ENCODE peak calls at places on chromosomes 2 and 18, in ten cellular contexts. One of them, this sample, is unnamed. For H3K4me1, the result is how much of the 10 kb centered on the place peaks cover.

GRCh38 chr2:48127612-48128191 is 221.4 kb upstream of the FBXO11 start:
- DNase-seq in spleen: no peak
- DNase-seq in tibial artery: no peak
- DNase-seq in heart left ventricle: no peak
- DNase-seq in neural progenitor cell: no peak
- DNase-seq in body of pancreas: no peak
- DNase-seq in sigmoid colon: no peak
- DNase-seq in cardiac muscle cell: peak
- DNase-seq in adrenal gland: no peak
- DNase-seq in gastrocnemius medialis: no peak
- DNase-seq in this sample: no peak

GRCh38 chr2:139156730-139157129 is 376.5 kb upstream of the NXPH2 start:
- DNase-seq in cardiac muscle cell: no peak
- DNase-seq in heart left ventricle: no peak
- DNase-seq in body of pancreas: no peak
- DNase-seq in sigmoid colon: no peak
- DNase-seq in neural progenitor cell: no peak
- DNase-seq in gastrocnemius medialis: no peak
- DNase-seq in spleen: no peak
- DNase-seq in adrenal gland: no peak
- DNase-seq in tibial artery: no peak
- DNase-seq in this sample: no peak

GRCh38 chr2:211879323-211879722 is 659.3 kb downstream of the ERBB4 start:
- DNase-seq in adrenal gland: no peak
- DNase-seq in cardiac muscle cell: no peak
- DNase-seq in spleen: no peak
- DNase-seq in gastrocnemius medialis: no peak
- DNase-seq in neural progenitor cell: peak
- DNase-seq in body of pancreas: no peak
- DNase-seq in tibial artery: no peak
- DNase-seq in sigmoid colon: no peak
- DNase-seq in heart left ventricle: no peak
- DNase-seq in this sample: no peak

GRCh38 chr2:199757466-199757865 is 93.5 kb downstream of the FTCDNL1 start:
- DNase-seq in cardiac muscle cell: no peak
- DNase-seq in adrenal gland: peak
- DNase-seq in tibial artery: no peak
- DNase-seq in heart left ventricle: peak
- DNase-seq in spleen: no peak
- DNase-seq in gastrocnemius medialis: peak
- DNase-seq in body of pancreas: peak
- DNase-seq in neural progenitor cell: no peak
- DNase-seq in sigmoid colon: peak
- DNase-seq in this sample: no peak

GRCh38 chr2:21047161-21048009 is 3.5 kb upstream of the APOB start:
- DNase-seq in heart left ventricle: no peak
- DNase-seq in body of pancreas: no peak
- DNase-seq in neural progenitor cell: no peak
- DNase-seq in tibial artery: no peak
- DNase-seq in spleen: no peak
- DNase-seq in gastrocnemius medialis: no peak
- DNase-seq in sigmoid colon: no peak
- DNase-seq in adrenal gland: no peak
- DNase-seq in cardiac muscle cell: no peak
- DNase-seq in this sample: no peak

GRCh38 chr18:48136051-48136543 is 205.6 kb upstream of the SMAD2 start:
- DNase-seq in heart left ventricle: peak
- DNase-seq in body of pancreas: peak
- DNase-seq in gastrocnemius medialis: peak
- DNase-seq in sigmoid colon: no peak
- DNase-seq in neural progenitor cell: peak
- DNase-seq in adrenal gland: no peak
- DNase-seq in spleen: peak
- DNase-seq in tibial artery: no peak
- DNase-seq in cardiac muscle cell: peak
- DNase-seq in this sample: no peak

GRCh38 chr2:230816735-230817134 is 48.0 kb upstream of the ITM2C start:
- DNase-seq in heart left ventricle: peak
- DNase-seq in adrenal gland: peak
- DNase-seq in cardiac muscle cell: no peak
- DNase-seq in tibial artery: no peak
- DNase-seq in spleen: no peak
- DNase-seq in body of pancreas: peak
- DNase-seq in neural progenitor cell: no peak
- DNase-seq in gastrocnemius medialis: no peak
- DNase-seq in sigmoid colon: no peak
- DNase-seq in this sample: no peak

GRCh38 chr2:74373189-74373588 is 6.9 kb downstream of the DCTN1 start:
- DNase-seq in adrenal gland: peak
- DNase-seq in gastrocnemius medialis: peak
- DNase-seq in cardiac muscle cell: peak
- DNase-seq in spleen: no peak
- DNase-seq in heart left ventricle: peak
- DNase-seq in tibial artery: peak
- DNase-seq in body of pancreas: no peak
- DNase-seq in neural progenitor cell: peak
- DNase-seq in sigmoid colon: no peak
- DNase-seq in this sample: no peak

GRCh38 chr18:23918395-23919032 is 96.0 kb upstream of the TTC39C start:
- DNase-seq in body of pancreas: peak
- DNase-seq in cardiac muscle cell: peak
- DNase-seq in gastrocnemius medialis: peak
- DNase-seq in heart left ventricle: peak
- DNase-seq in spleen: peak
- DNase-seq in tibial artery: peak
- DNase-seq in sigmoid colon: peak
- DNase-seq in adrenal gland: peak
- DNase-seq in neural progenitor cell: peak
- DNase-seq in this sample: peak

GRCh38 chr2:74915743-74916142 is 42.7 kb upstream of the POLE4 start:
- DNase-seq in adrenal gland: no peak
- DNase-seq in body of pancreas: no peak
- DNase-seq in spleen: no peak
- DNase-seq in gastrocnemius medialis: no peak
- DNase-seq in tibial artery: no peak
- DNase-seq in neural progenitor cell: no peak
- DNase-seq in heart left ventricle: no peak
- DNase-seq in cardiac muscle cell: no peak
- DNase-seq in sigmoid colon: no peak
- DNase-seq in this sample: no peak

GRCh38 chr18:36215577-36215976 is 28.3 kb downstream of the MOCOS start:
- DNase-seq in gastrocnemius medialis: no peak
- DNase-seq in adrenal gland: no peak
- DNase-seq in body of pancreas: no peak
- DNase-seq in heart left ventricle: no peak
- DNase-seq in neural progenitor cell: no peak
- DNase-seq in cardiac muscle cell: no peak
- DNase-seq in tibial artery: no peak
- DNase-seq in spleen: peak
- DNase-seq in sigmoid colon: no peak
- DNase-seq in this sample: no peak

GRCh38 chr18:9736942-9737813 is 29.1 kb downstream of the RAB31 start:
- DNase-seq in cardiac muscle cell: no peak
- DNase-seq in neural progenitor cell: no peak
- DNase-seq in spleen: no peak
- DNase-seq in heart left ventricle: no peak
- DNase-seq in body of pancreas: no peak
- DNase-seq in gastrocnemius medialis: no peak
- DNase-seq in adrenal gland: no peak
- DNase-seq in tibial artery: no peak
- DNase-seq in sigmoid colon: no peak
- DNase-seq in this sample: no peak

GRCh38 chr18:9737814-9738160 is 29.7 kb downstream of the RAB31 start:
- DNase-seq in adrenal gland: no peak
- DNase-seq in cardiac muscle cell: no peak
- DNase-seq in sigmoid colon: no peak
- DNase-seq in spleen: peak
- DNase-seq in gastrocnemius medialis: no peak
- DNase-seq in neural progenitor cell: no peak
- DNase-seq in heart left ventricle: no peak
- DNase-seq in body of pancreas: peak
- DNase-seq in tibial artery: no peak
- DNase-seq in this sample: no peak

GRCh38 chr18:9735879-9736278 is 27.8 kb downstream of the RAB31 start:
- DNase-seq in spleen: peak
- DNase-seq in gastrocnemius medialis: no peak
- DNase-seq in cardiac muscle cell: no peak
- DNase-seq in body of pancreas: no peak
- DNase-seq in tibial artery: no peak
- DNase-seq in adrenal gland: no peak
- DNase-seq in sigmoid colon: no peak
- DNase-seq in heart left ventricle: no peak
- DNase-seq in neural progenitor cell: no peak
- DNase-seq in this sample: no peak

GRCh38 chr18:9735238-9735637 is 27.1 kb downstream of the RAB31 start:
- DNase-seq in neural progenitor cell: no peak
- DNase-seq in gastrocnemius medialis: no peak
- DNase-seq in cardiac muscle cell: no peak
- DNase-seq in adrenal gland: no peak
- DNase-seq in tibial artery: no peak
- DNase-seq in sigmoid colon: no peak
- DNase-seq in body of pancreas: no peak
- DNase-seq in heart left ventricle: no peak
- DNase-seq in spleen: peak
- DNase-seq in this sample: no peak

GRCh38 chr18:9736445-9736844 is 28.3 kb downstream of the RAB31 start:
- DNase-seq in heart left ventricle: no peak
- DNase-seq in adrenal gland: no peak
- DNase-seq in gastrocnemius medialis: no peak
- DNase-seq in tibial artery: no peak
- DNase-seq in sigmoid colon: no peak
- DNase-seq in spleen: no peak
- DNase-seq in body of pancreas: no peak
- DNase-seq in cardiac muscle cell: no peak
- DNase-seq in neural progenitor cell: no peak
- DNase-seq in this sample: no peak
- H3K27ac ChIP-seq in heart left ventricle: no peak
- H3K27ac ChIP-seq in adrenal gland: peak
- H3K27ac ChIP-seq in gastrocnemius medialis: no peak
- H3K27ac ChIP-seq in tibial artery: no peak
- H3K27ac ChIP-seq in sigmoid colon: no peak
- H3K27ac ChIP-seq in spleen: no peak
- H3K27ac ChIP-seq in body of pancreas: no peak
- H3K27ac ChIP-seq in cardiac muscle cell: no peak
- H3K27ac ChIP-seq in neural progenitor cell: no peak
- H3K27ac ChIP-seq in this sample: no peak

GRCh38 chr2:60119778-60120177 is 433.7 kb downstream of the BCL11A start:
- DNase-seq in body of pancreas: no peak
- DNase-seq in heart left ventricle: no peak
- DNase-seq in adrenal gland: no peak
- DNase-seq in spleen: no peak
- DNase-seq in tibial artery: no peak
- DNase-seq in cardiac muscle cell: no peak
- DNase-seq in sigmoid colon: no peak
- DNase-seq in neural progenitor cell: no peak
- DNase-seq in gastrocnemius medialis: no peak
- DNase-seq in this sample: no peak
- TF ChIP-seq CTCF in body of pancreas: peak
- TF ChIP-seq CTCF in heart left ventricle: peak
- TF ChIP-seq CTCF in adrenal gland: no peak
- TF ChIP-seq CTCF in spleen: no peak
- TF ChIP-seq CTCF in tibial artery: no peak
- TF ChIP-seq CTCF in cardiac muscle cell: no peak
- TF ChIP-seq CTCF in sigmoid colon: no peak
- TF ChIP-seq CTCF in neural progenitor cell: peak
- TF ChIP-seq CTCF in gastrocnemius medialis: no peak
- TF ChIP-seq CTCF in this sample: no peak

GRCh38 chr2:207539470-207539869 is 9.7 kb downstream of the CREB1 start:
- DNase-seq in body of pancreas: no peak
- DNase-seq in heart left ventricle: no peak
- DNase-seq in neural progenitor cell: no peak
- DNase-seq in sigmoid colon: no peak
- DNase-seq in spleen: no peak
- DNase-seq in gastrocnemius medialis: no peak
- DNase-seq in tibial artery: no peak
- DNase-seq in adrenal gland: no peak
- DNase-seq in cardiac muscle cell: no peak
- DNase-seq in this sample: no peak

GRCh38 chr2:207540431-207540830 is 10.7 kb downstream of the CREB1 start:
- DNase-seq in gastrocnemius medialis: no peak
- DNase-seq in heart left ventricle: no peak
- DNase-seq in body of pancreas: no peak
- DNase-seq in neural progenitor cell: no peak
- DNase-seq in spleen: no peak
- DNase-seq in adrenal gland: no peak
- DNase-seq in cardiac muscle cell: no peak
- DNase-seq in sigmoid colon: no peak
- DNase-seq in tibial artery: no peak
- DNase-seq in this sample: no peak

GRCh38 chr2:207546822-207547221 is 17.1 kb downstream of the CREB1 start:
- DNase-seq in cardiac muscle cell: no peak
- DNase-seq in heart left ventricle: no peak
- DNase-seq in adrenal gland: no peak
- DNase-seq in body of pancreas: no peak
- DNase-seq in neural progenitor cell: no peak
- DNase-seq in tibial artery: no peak
- DNase-seq in sigmoid colon: no peak
- DNase-seq in gastrocnemius medialis: no peak
- DNase-seq in spleen: no peak
- DNase-seq in this sample: no peak

GRCh38 chr2:207541933-207542332 is 12.2 kb downstream of the CREB1 start:
- DNase-seq in gastrocnemius medialis: no peak
- DNase-seq in neural progenitor cell: no peak
- DNase-seq in adrenal gland: no peak
- DNase-seq in cardiac muscle cell: no peak
- DNase-seq in body of pancreas: no peak
- DNase-seq in sigmoid colon: no peak
- DNase-seq in spleen: no peak
- DNase-seq in tibial artery: no peak
- DNase-seq in heart left ventricle: no peak
- DNase-seq in this sample: no peak

GRCh38 chr2:207543272-207543671 is 13.5 kb downstream of the CREB1 start:
- DNase-seq in spleen: no peak
- DNase-seq in tibial artery: no peak
- DNase-seq in neural progenitor cell: no peak
- DNase-seq in heart left ventricle: no peak
- DNase-seq in body of pancreas: no peak
- DNase-seq in sigmoid colon: no peak
- DNase-seq in cardiac muscle cell: no peak
- DNase-seq in adrenal gland: no peak
- DNase-seq in gastrocnemius medialis: no peak
- DNase-seq in this sample: no peak
- H3K4me1 ChIP-seq in spleen: half or more
- H3K4me1 ChIP-seq in tibial artery: under half
- H3K4me1 ChIP-seq in neural progenitor cell: under half
- H3K4me1 ChIP-seq in heart left ventricle: under half
- H3K4me1 ChIP-seq in body of pancreas: under half
- H3K4me1 ChIP-seq in sigmoid colon: under half
- H3K4me1 ChIP-seq in cardiac muscle cell: under half
- H3K4me1 ChIP-seq in adrenal gland: under half
- H3K4me1 ChIP-seq in gastrocnemius medialis: under half
- H3K4me1 ChIP-seq in this sample: under half

DNA sequence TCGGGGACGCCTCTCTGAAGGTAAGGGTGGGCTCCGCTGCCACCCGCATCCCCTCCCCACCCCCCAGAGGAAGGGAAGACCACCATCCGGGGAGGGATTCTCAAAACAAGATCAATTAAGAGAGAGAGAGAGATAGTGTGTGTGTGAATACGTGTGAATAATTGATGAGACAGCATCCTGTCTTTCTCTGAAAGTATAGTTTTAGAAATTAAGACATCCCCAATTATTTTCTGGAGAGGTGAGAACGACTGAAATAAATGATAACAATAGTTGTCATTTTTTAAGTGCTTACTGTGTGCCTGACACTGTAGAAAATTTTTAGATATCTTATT is 751 bp downstream of the IL18R1 start:
- DNase-seq in sigmoid colon: no peak
- DNase-seq in gastrocnemius medialis: no peak
- DNase-seq in spleen: peak
- DNase-seq in heart left ventricle: no peak
- DNase-seq in neural progenitor cell: no peak
- DNase-seq in adrenal gland: no peak
- DNase-seq in tibial artery: no peak
- DNase-seq in body of pancreas: no peak
- DNase-seq in cardiac muscle cell: no peak
- DNase-seq in this sample: no peak
- H3K27ac ChIP-seq in sigmoid colon: no peak
- H3K27ac ChIP-seq in gastrocnemius medialis: no peak
- H3K27ac ChIP-seq in spleen: peak
- H3K27ac ChIP-seq in heart left ventricle: no peak
- H3K27ac ChIP-seq in neural progenitor cell: no peak
- H3K27ac ChIP-seq in adrenal gland: peak
- H3K27ac ChIP-seq in tibial artery: peak
- H3K27ac ChIP-seq in body of pancreas: peak
- H3K27ac ChIP-seq in cardiac muscle cell: no peak
- H3K27ac ChIP-seq in this sample: peak